ENCODE peak calls at places on chromosomes 4 and X, in four cellular contexts. One of them, this sample, is unnamed. For H3K9me3, the result is how much of the 10 kb centered on the place peaks cover.

GRCh38 chr4:80489798-80490197 is 154.3 kb downstream of the CFAP299 start:
- DNase-seq in fibroblast of lung: no peak
- DNase-seq in IMR-90: no peak
- DNase-seq in neural progenitor cell: no peak
- DNase-seq in this sample: peak

GRCh38 chr4:2788532-2789103 is 4.3 kb upstream of the SH3BP2 start:
- DNase-seq in fibroblast of lung: no peak
- DNase-seq in IMR-90: peak
- DNase-seq in neural progenitor cell: no peak
- DNase-seq in this sample: no peak

GRCh38 chr4:80006935-80007744 is 65.9 kb downstream of the ANTXR2 start:
- DNase-seq in fibroblast of lung: peak
- DNase-seq in IMR-90: peak
- DNase-seq in neural progenitor cell: no peak
- DNase-seq in this sample: no peak

GRCh38 chrX:134172588-134173259 is 64.3 kb upstream of the CCDC160 start:
- DNase-seq in fibroblast of lung: no peak
- DNase-seq in IMR-90: no peak
- DNase-seq in neural progenitor cell: peak
- DNase-seq in this sample: no peak

GRCh38 chrX:68249401-68249831 is 183.9 kb downstream of the OPHN1 start:
- DNase-seq in fibroblast of lung: no peak
- DNase-seq in IMR-90: no peak
- DNase-seq in neural progenitor cell: no peak
- DNase-seq in this sample: no peak

GRCh38 chrX:119497185-119497584 is 28.9 kb downstream of the SLC25A5 start:
- DNase-seq in fibroblast of lung: no peak
- DNase-seq in IMR-90: no peak
- DNase-seq in neural progenitor cell: no peak
- DNase-seq in this sample: peak

GRCh38 chr4:75708218-75708691 is 16.1 kb upstream of the USO1 start:
- DNase-seq in fibroblast of lung: no peak
- DNase-seq in IMR-90: no peak
- DNase-seq in neural progenitor cell: peak
- DNase-seq in this sample: no peak

GRCh38 chr4:145034727-145035211 is 63.2 kb downstream of the ANAPC10 start:
- DNase-seq in fibroblast of lung: peak
- DNase-seq in IMR-90: peak
- DNase-seq in neural progenitor cell: no peak
- DNase-seq in this sample: no peak

GRCh38 chr4:38523524-38524448 is 140.2 kb upstream of the KLF3 start:
- DNase-seq in fibroblast of lung: peak
- DNase-seq in IMR-90: no peak
- DNase-seq in neural progenitor cell: no peak
- DNase-seq in this sample: no peak

GRCh38 chr4:80197132-80197573 is at the start of gene PRDM8:
- DNase-seq in fibroblast of lung: peak
- DNase-seq in IMR-90: peak
- DNase-seq in neural progenitor cell: peak
- DNase-seq in this sample: no peak

GRCh38 chr4:83075271-83075670 is 39.3 kb downstream of the PLAC8 start:
- DNase-seq in fibroblast of lung: peak
- DNase-seq in IMR-90: peak
- DNase-seq in neural progenitor cell: no peak
- DNase-seq in this sample: no peak

GRCh38 chr4:8211737-8212581 is 12.9 kb downstream of the SH3TC1 start:
- DNase-seq in fibroblast of lung: no peak
- DNase-seq in IMR-90: no peak
- DNase-seq in neural progenitor cell: no peak
- DNase-seq in this sample: no peak

GRCh38 chr4:17713779-17714178 is 67.6 kb downstream of the FAM184B start:
- DNase-seq in fibroblast of lung: no peak
- DNase-seq in IMR-90: no peak
- DNase-seq in neural progenitor cell: no peak
- DNase-seq in this sample: no peak

GRCh38 chr4:119692001-119692400 is 63.4 kb upstream of the PDE5A start:
- DNase-seq in fibroblast of lung: peak
- DNase-seq in IMR-90: peak
- DNase-seq in neural progenitor cell: no peak
- DNase-seq in this sample: no peak

GRCh38 chr4:120304801-120305200 is 238.2 kb upstream of the MAD2L1 start:
- DNase-seq in fibroblast of lung: no peak
- DNase-seq in IMR-90: no peak
- DNase-seq in neural progenitor cell: no peak
- DNase-seq in this sample: no peak

GRCh38 chrX:131747173-131747572 is 203.3 kb downstream of the OR13H1 start:
- DNase-seq in fibroblast of lung: peak
- DNase-seq in IMR-90: peak
- DNase-seq in neural progenitor cell: no peak
- DNase-seq in this sample: no peak

GRCh38 chr4:24568425-24568824 is 15.9 kb downstream of the DHX15 start:
- DNase-seq in fibroblast of lung: no peak
- DNase-seq in IMR-90: no peak
- DNase-seq in neural progenitor cell: no peak
- DNase-seq in this sample: no peak

GRCh38 chr4:15691346-15692140 is 9.9 kb downstream of the FAM200B start:
- DNase-seq in fibroblast of lung: peak
- DNase-seq in IMR-90: peak
- DNase-seq in neural progenitor cell: peak
- DNase-seq in this sample: no peak

GRCh38 chr4:40227284-40227683 is 30.5 kb downstream of the RHOH start:
- DNase-seq in fibroblast of lung: no peak
- DNase-seq in IMR-90: no peak
- DNase-seq in neural progenitor cell: no peak
- DNase-seq in this sample: no peak

GRCh38 chr4:104728380-104729122 is 233.9 kb upstream of the CXXC4 start:
- DNase-seq in fibroblast of lung: peak
- DNase-seq in IMR-90: peak
- DNase-seq in neural progenitor cell: no peak
- DNase-seq in this sample: no peak

DNA sequence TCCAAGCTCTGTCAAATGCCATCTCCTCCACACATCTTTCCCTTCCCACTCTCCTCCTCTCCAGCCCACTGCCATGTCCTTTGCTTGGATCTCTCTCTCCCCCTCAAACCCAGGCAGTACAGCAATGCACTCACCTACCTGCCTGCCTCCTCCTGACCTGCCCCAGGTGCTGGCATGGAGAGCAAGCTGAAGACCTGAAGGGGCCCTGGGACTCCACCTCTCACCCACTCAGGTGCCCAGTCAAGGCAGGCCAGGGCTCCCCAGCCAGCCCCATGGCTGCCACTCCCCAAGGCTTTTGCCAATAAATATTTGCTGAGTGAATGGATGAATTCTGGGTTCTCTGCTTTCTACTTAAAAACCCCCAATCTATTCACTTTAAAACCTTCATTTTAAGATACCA is 12.6 kb upstream of the PHKA2 start:
- DNase-seq in fibroblast of lung: no peak
- DNase-seq in IMR-90: no peak
- DNase-seq in neural progenitor cell: no peak
- DNase-seq in this sample: no peak
- H3K4me2 ChIP-seq in fibroblast of lung: no peak
- H3K4me2 ChIP-seq in IMR-90: no peak
- H3K4me2 ChIP-seq in neural progenitor cell: no peak
- H3K4me2 ChIP-seq in this sample: no peak

GRCh38 chr4:169334335-169334734 is 63.6 kb upstream of the SH3RF1 start:
- DNase-seq in fibroblast of lung: no peak
- DNase-seq in IMR-90: no peak
- DNase-seq in neural progenitor cell: no peak
- DNase-seq in this sample: no peak

GRCh38 chr4:169330095-169330494 is 59.3 kb upstream of the SH3RF1 start:
- DNase-seq in fibroblast of lung: no peak
- DNase-seq in IMR-90: no peak
- DNase-seq in neural progenitor cell: no peak
- DNase-seq in this sample: no peak

GRCh38 chr4:169330811-169331210 is 60.1 kb upstream of the SH3RF1 start:
- DNase-seq in fibroblast of lung: no peak
- DNase-seq in IMR-90: no peak
- DNase-seq in neural progenitor cell: no peak
- DNase-seq in this sample: no peak

GRCh38 chr4:169333265-169333664 is 62.5 kb upstream of the SH3RF1 start:
- DNase-seq in fibroblast of lung: no peak
- DNase-seq in IMR-90: no peak
- DNase-seq in neural progenitor cell: no peak
- DNase-seq in this sample: no peak

GRCh38 chr4:169332595-169332994 is 61.8 kb upstream of the SH3RF1 start:
- DNase-seq in fibroblast of lung: no peak
- DNase-seq in IMR-90: no peak
- DNase-seq in neural progenitor cell: no peak
- DNase-seq in this sample: no peak
- H3K9me3 ChIP-seq in fibroblast of lung: under half
- H3K9me3 ChIP-seq in IMR-90: under half
- H3K9me3 ChIP-seq in neural progenitor cell: under half
- H3K9me3 ChIP-seq in this sample: under half

GRCh38 chr4:48190839-48191238 is 56.8 kb upstream of the TXK start:
- DNase-seq in fibroblast of lung: no peak
- DNase-seq in IMR-90: no peak
- DNase-seq in neural progenitor cell: no peak
- DNase-seq in this sample: no peak
- H3K4me2 ChIP-seq in fibroblast of lung: no peak
- H3K4me2 ChIP-seq in IMR-90: no peak
- H3K4me2 ChIP-seq in neural progenitor cell: no peak
- H3K4me2 ChIP-seq in this sample: peak

GRCh38 chr4:132228676-132229075 is 920.4 kb upstream of the PCDH10 start:
- DNase-seq in fibroblast of lung: no peak
- DNase-seq in IMR-90: no peak
- DNase-seq in neural progenitor cell: no peak
- DNase-seq in this sample: no peak
- H3K9me3 ChIP-seq in fibroblast of lung: under half
- H3K9me3 ChIP-seq in IMR-90: under half
- H3K9me3 ChIP-seq in neural progenitor cell: under half
- H3K9me3 ChIP-seq in this sample: under half

GRCh38 chr4:180314972-180315371 is 1928.2 kb upstream of the TENM3 start:
- DNase-seq in fibroblast of lung: no peak
- DNase-seq in IMR-90: no peak
- DNase-seq in neural progenitor cell: no peak
- DNase-seq in this sample: no peak
- H3K4me2 ChIP-seq in fibroblast of lung: no peak
- H3K4me2 ChIP-seq in IMR-90: no peak
- H3K4me2 ChIP-seq in neural progenitor cell: no peak
- H3K4me2 ChIP-seq in this sample: no peak

GRCh38 chrX:64187762-64188150 is 17.8 kb downstream of the AMER1 start:
- DNase-seq in fibroblast of lung: no peak
- DNase-seq in IMR-90: no peak
- DNase-seq in neural progenitor cell: no peak
- DNase-seq in this sample: no peak
- H3K9me3 ChIP-seq in fibroblast of lung: under half
- H3K9me3 ChIP-seq in IMR-90: under half
- H3K9me3 ChIP-seq in neural progenitor cell: under half
- H3K9me3 ChIP-seq in this sample: under half

GRCh38 chr4:78748361-78748760 is 27.8 kb upstream of the BMP2K start:
- DNase-seq in fibroblast of lung: peak
- DNase-seq in IMR-90: peak
- DNase-seq in neural progenitor cell: no peak
- DNase-seq in this sample: no peak

GRCh38 chr4:78747328-78747946 is 28.7 kb upstream of the BMP2K start:
- DNase-seq in fibroblast of lung: peak
- DNase-seq in IMR-90: peak
- DNase-seq in neural progenitor cell: no peak
- DNase-seq in this sample: no peak

GRCh38 chr4:78753091-78753490 is 23.1 kb upstream of the BMP2K start:
- DNase-seq in fibroblast of lung: no peak
- DNase-seq in IMR-90: no peak
- DNase-seq in neural progenitor cell: no peak
- DNase-seq in this sample: no peak

GRCh38 chr4:78749258-78749971 is 26.7 kb upstream of the BMP2K start:
- DNase-seq in fibroblast of lung: peak
- DNase-seq in IMR-90: no peak
- DNase-seq in neural progenitor cell: no peak
- DNase-seq in this sample: no peak

GRCh38 chr4:78749972-78750727 is 26.0 kb upstream of the BMP2K start:
- DNase-seq in fibroblast of lung: no peak
- DNase-seq in IMR-90: no peak
- DNase-seq in neural progenitor cell: no peak
- DNase-seq in this sample: peak
- H3K4me2 ChIP-seq in fibroblast of lung: no peak
- H3K4me2 ChIP-seq in IMR-90: no peak
- H3K4me2 ChIP-seq in neural progenitor cell: no peak
- H3K4me2 ChIP-seq in this sample: peak

This sample was measured in OCI-LY7.